ENCODE peak calls at places on chromosome 12, in nine cellular contexts. W, V, U, L, T, H, M, J and Q are unnamed samples.

GRCh38 chr12:40253936-40254335 is 29.1 kb downstream of the LRRK2 start:
- DNase-seq in H (no peak), M (no peak), W (no peak), J (no peak), T (no peak), L (no peak), V (no peak), U (no peak), Q (no peak)

GRCh38 chr12:84874125-84874824 is 38.3 kb downstream of the SLC6A15 start:
- DNase-seq in M (no peak), U (peak), J (peak), V (no peak), H (no peak), L (no peak), T (peak), W (no peak), Q (no peak)

GRCh38 chr12:80101126-80101525 is 1.8 kb downstream of the OTOGL start:
- DNase-seq in T (no peak), M (no peak), V (no peak), W (no peak), L (no peak), J (no peak), U (no peak), H (no peak), Q (no peak)

GRCh38 chr12:124194521-124195225 is 100.2 kb upstream of the RFLNA start:
- DNase-seq in H (no peak), T (no peak), M (peak), L (no peak), U (no peak), V (no peak), J (no peak), W (no peak), Q (no peak)

GRCh38 chr12:116346222-116346621 is 68.7 kb upstream of the MED13L start:
- DNase-seq in J (peak), H (no peak), V (no peak), U (no peak), M (peak), T (no peak), L (no peak), W (no peak), Q (no peak)

GRCh38 chr12:21538259-21538658 is 12.2 kb downstream of the SPX start:
- DNase-seq in L (no peak), V (no peak), T (no peak), U (no peak), H (no peak), M (no peak), J (no peak), W (no peak), Q (no peak)

GRCh38 chr12:118050972-118051910 is 9.7 kb downstream of the WSB2 start:
- DNase-seq in U (no peak), M (no peak), L (no peak), H (no peak), T (no peak), J (no peak), V (no peak), W (no peak), Q (no peak)

GRCh38 chr12:54950071-54950727 is 34.4 kb downstream of the TESPA1 start:
- DNase-seq in H (no peak), L (no peak), W (no peak), M (no peak), T (no peak), U (no peak), J (no peak), V (no peak), Q (no peak)

GRCh38 chr12:49389092-49389703 is 21.9 kb downstream of the SPATS2 start:
- DNase-seq in U (no peak), L (no peak), V (peak), H (peak), J (no peak), T (no peak), M (no peak), W (no peak), Q (peak)

GRCh38 chr12:106022568-106023012 is 116.2 kb downstream of the NUAK1 start:
- DNase-seq in U (no peak), H (no peak), L (no peak), T (no peak), J (peak), W (no peak), M (no peak), V (no peak), Q (no peak)

DNA sequence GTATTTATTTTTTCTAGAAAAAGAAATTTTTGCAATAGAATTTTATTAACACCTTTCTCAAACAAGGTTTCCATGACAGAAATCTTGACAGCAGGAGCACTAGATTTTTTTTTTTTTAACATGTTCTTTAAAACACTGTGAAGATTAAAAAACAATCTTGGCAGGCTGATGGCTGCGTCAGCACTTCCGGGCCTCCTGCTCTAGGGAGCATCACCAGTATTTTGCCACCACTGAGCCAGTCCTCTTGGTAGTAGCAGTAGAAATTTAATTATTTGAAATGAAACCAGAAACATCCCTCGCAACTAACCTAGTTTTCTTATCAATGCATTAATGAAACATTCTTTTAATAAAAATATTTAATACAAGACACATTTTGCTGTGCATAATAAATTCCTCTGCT is 99.6 kb downstream of the APAF1 start:
- DNase-seq in L (no peak), T (no peak), U (no peak), M (no peak), V (no peak), H (no peak), W (no peak), J (no peak), Q (no peak)
- TF ChIP-seq CTCF in L (no peak), T (no peak), U (no peak), M (no peak), V (no peak), H (no peak), W (no peak), J (no peak), Q (no peak)

GRCh38 chr12:75437564-75437963 is 43.0 kb upstream of the GLIPR1 start:
- DNase-seq in W (no peak), H (no peak), M (no peak), L (no peak), T (no peak), J (peak), V (no peak), U (peak), Q (no peak)
- TF ChIP-seq CTCF in W (no peak), H (peak), M (peak), L (no peak), T (no peak), J (peak), V (no peak), U (peak), Q (no peak)

GRCh38 chr12:96399919-96400630 is at the start of gene CDK17:
- DNase-seq in J (peak), L (peak), V (peak), T (peak), M (peak), U (peak), H (peak), W (peak), Q (peak)
- TF ChIP-seq CTCF in J (peak), L (no peak), V (no peak), T (peak), M (peak), U (peak), H (peak), W (peak), Q (peak)

GRCh38 chr12:5884846-5885245 is 60.2 kb downstream of the ANO2 start:
- DNase-seq in T (no peak), J (no peak), U (no peak), M (no peak), V (no peak), H (no peak), W (no peak), L (no peak), Q (no peak)

GRCh38 chr12:5888816-5889315 is 56.2 kb downstream of the ANO2 start:
- DNase-seq in L (no peak), J (no peak), W (no peak), V (no peak), H (no peak), U (no peak), T (no peak), M (no peak), Q (no peak)

GRCh38 chr12:5887758-5888157 is 57.3 kb downstream of the ANO2 start:
- DNase-seq in V (no peak), T (no peak), M (no peak), W (no peak), U (no peak), H (no peak), J (no peak), L (no peak), Q (no peak)

GRCh38 chr12:5884285-5884684 is 60.8 kb downstream of the ANO2 start:
- DNase-seq in T (no peak), L (no peak), M (no peak), V (no peak), H (no peak), W (no peak), J (no peak), U (no peak), Q (no peak)

DNA sequence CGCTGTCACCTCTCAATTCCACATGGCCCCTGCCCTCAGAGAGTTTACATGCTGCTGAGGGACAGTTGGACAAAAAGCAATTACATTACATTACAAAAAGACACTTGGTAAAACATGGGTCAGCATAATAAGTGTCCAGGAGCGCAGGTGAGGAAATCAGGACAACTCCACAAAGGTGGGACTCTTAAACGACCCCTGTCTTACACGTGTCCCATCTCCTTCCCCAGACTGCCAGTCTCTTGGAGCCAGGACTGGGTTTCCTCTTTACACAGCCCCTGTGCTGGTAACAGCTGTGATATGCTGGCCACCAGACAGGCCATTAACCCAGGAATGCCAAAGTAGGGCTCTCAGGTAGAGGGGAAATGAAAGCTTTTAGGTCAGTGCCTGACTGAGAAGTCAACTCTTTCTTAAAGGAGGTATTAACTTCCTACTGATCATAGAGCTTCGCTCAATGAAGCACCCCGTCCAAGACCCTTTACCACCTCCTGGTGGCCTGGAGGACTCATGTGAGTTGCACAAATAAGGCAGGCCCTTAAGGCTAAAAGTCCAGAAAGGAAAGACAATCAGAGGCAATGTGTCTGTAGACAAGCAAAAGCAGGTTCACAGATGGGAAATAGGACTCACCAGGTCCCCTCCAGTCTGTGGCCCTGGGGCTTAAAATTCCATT is 55.5 kb downstream of the ANO2 start:
- DNase-seq in T (no peak), J (peak), L (no peak), U (peak), M (peak), H (no peak), V (no peak), W (no peak), Q (no peak)
- TF ChIP-seq CTCF in T (no peak), J (peak), L (no peak), U (no peak), M (peak), H (no peak), V (no peak), W (no peak), Q (no peak)

GRCh38 chr12:121295123-121295745 is 1.3 kb downstream of the CAMKK2 start:
- DNase-seq in T (no peak), M (no peak), V (no peak), J (peak), W (no peak), L (no peak), H (no peak), U (peak), Q (no peak)
- TF ChIP-seq CTCF in T (no peak), M (no peak), V (no peak), J (no peak), W (no peak), L (no peak), H (no peak), U (no peak), Q (no peak)

GRCh38 chr12:96176575-96176974 is 17.6 kb upstream of the ELK3 start:
- DNase-seq in H (no peak), M (no peak), T (no peak), L (no peak), V (no peak), U (no peak), J (no peak), W (no peak), Q (no peak)
- TF ChIP-seq CTCF in H (no peak), M (no peak), T (no peak), L (no peak), V (no peak), U (no peak), J (no peak), W (no peak), Q (no peak)

DNA sequence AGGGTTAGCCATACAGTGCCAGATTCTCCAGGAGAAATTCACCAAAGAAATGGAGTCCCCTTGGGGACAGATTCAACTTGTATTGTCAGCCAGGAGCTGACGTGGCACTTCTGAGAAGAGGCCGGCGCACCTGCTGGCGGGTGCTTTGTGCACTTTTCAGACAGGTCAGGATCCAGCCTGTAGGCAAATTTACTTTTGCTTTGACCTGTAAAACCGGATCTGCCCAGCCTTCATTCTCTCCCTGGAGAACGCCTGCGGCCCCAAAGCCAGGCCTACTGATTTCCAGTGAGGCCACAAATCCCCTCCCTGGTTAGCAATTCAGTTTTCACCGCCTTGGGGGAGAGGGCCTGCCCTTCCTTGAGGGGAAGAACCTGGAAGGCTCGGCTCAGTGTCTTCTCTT is 17.4 kb downstream of the P2RX4 start:
- DNase-seq in T (no peak), W (no peak), U (peak), H (peak), V (no peak), L (no peak), J (peak), M (no peak), Q (no peak)
- TF ChIP-seq CTCF in T (no peak), W (no peak), U (peak), H (no peak), V (no peak), L (no peak), J (no peak), M (no peak), Q (no peak)

GRCh38 chr12:132165584-132165983 is 21.3 kb downstream of the NOC4L start:
- DNase-seq in W (no peak), M (no peak), T (no peak), H (no peak), U (no peak), J (no peak), V (no peak), L (no peak), Q (no peak)
- TF ChIP-seq CTCF in W (no peak), M (no peak), T (no peak), H (no peak), U (no peak), J (no peak), V (no peak), L (no peak), Q (no peak)

DNA sequence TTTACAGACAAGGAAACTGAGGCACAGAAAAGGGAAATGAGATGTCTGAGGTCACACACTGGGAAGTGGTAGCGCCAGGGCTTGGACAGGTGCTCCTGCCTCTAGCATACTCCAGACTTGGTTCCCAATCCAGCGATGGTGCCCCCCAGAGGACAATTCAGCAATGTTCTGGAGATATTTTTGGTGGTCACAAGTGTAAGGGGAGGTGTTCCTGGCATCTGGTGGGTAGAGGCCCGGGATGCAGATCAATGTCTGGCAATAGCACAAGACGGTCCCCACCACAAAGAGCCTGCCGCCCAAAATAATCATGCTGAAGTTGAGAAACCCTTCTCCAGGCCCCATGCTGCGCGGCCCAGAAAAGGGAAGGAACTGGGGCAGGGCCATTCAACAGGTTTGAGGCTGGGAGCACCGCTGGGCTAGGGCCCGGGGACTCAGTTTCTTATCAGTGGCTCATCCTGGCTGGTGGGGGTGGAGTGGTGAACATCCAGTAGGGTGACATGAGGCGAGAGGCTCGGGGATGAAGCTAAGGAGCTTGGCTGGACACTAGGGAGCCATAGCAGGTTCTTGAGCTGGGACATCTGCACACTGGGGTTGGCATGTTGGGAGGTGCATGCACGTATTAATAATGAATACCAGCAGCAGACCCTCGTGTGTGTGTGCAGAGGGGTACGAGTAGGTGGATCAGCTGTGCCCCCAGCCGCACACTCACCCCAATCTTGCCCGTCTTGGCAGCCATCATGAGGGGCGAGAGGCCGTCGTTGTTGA is 35.1 kb downstream of the TRPV4 start:
- DNase-seq in V (peak), L (no peak), M (no peak), J (no peak), W (no peak), T (no peak), U (no peak), H (no peak), Q (peak)
- TF ChIP-seq CTCF in V (peak), L (no peak), M (peak), J (peak), W (peak), T (no peak), U (no peak), H (no peak), Q (no peak)